ENCODE peak calls at places on chromosomes 7 and 10, in four cellular contexts. D is neural crest cell, E is fibroblast of the aortic adventitia, L is endodermal cell. G is an unnamed sample.

GRCh38 chr10:37975407-37975991 is 948 bp downstream of the ZNF25 start:
- DNase-seq in L (no peak), E (peak; percentile 35), D (no peak), G (peak; percentile 17)

GRCh38 chr10:96034625-96035024 is 8.8 kb upstream of the CCNJ start:
- DNase-seq in L (no peak), E (no peak), D (no peak), G (no peak)

GRCh38 chr7:7014827-7015610 is 167.3 kb upstream of the C1GALT1 start:
- DNase-seq in D (no peak), E (no peak), L (no peak), G (no peak)

GRCh38 chr7:29953735-29954347 is 35.8 kb downstream of the SCRN1 start:
- DNase-seq in L (no peak), E (peak; percentile 86), D (no peak), G (no peak)

GRCh38 chr7:47405921-47406765 is 175.8 kb downstream of the TNS3 start:
- DNase-seq in D (no peak), E (peak; percentile 46), L (peak; percentile 28), G (no peak)

GRCh38 chr7:154440656-154441055 is 388.5 kb downstream of the DPP6 start:
- DNase-seq in L (no peak), E (no peak), D (no peak), G (no peak)

GRCh38 chr10:46544989-46545791 is 11.3 kb downstream of the GPRIN2 start:
- DNase-seq in E (peak; percentile 42), D (no peak), L (peak; percentile 76), G (peak; percentile 56)

GRCh38 chr10:73809061-73809818 is 2.2 kb downstream of the NDST2 start:
- DNase-seq in D (no peak), L (no peak), E (no peak), G (no peak)

GRCh38 chr10:6300106-6300783 is 97.5 kb downstream of the PFKFB3 start:
- DNase-seq in E (peak; percentile 54), L (no peak), D (no peak), G (peak; percentile 43)

GRCh38 chr10:29634764-29635625 is at the start of gene SVIL:
- DNase-seq in D (no peak), E (peak; percentile 81), L (peak; percentile 74), G (peak; percentile 33)

GRCh38 chr10:101774589-101775272 is 1.2 kb downstream of the FGF8 start:
- DNase-seq in E (no peak), L (peak; percentile 83), D (no peak), G (no peak)

DNA sequence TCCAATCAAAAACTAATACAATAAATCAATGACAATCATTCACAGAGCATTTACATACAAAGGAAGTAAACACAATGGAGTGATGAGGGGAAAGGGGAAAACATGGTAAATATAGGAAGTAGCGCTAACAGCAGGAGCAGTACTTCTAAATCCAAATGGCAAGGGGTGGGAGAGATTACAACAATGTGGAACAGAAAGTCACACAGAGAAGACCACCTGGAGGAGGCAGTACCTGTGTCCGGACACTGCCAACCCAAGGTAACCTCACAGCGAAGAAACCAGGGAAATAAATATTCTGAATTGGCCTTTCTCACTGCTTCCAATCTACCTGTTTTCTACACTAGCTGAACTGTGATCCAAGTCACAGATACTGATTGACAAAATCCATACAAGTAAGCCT is 58.2 kb downstream of the ABI1 start:
- DNase-seq in E (no peak), D (no peak), L (peak; percentile 54), G (no peak)
- TF ChIP-seq CTCF in E (no peak), D (no peak), L (peak; percentile 26), G (no peak)

GRCh38 chr7:818031-818699 is 14.1 kb upstream of the SUN1 start:
- DNase-seq in D (no peak), L (no peak), E (peak; percentile 75), G (peak; percentile 70)
- TF ChIP-seq CTCF in D (peak; percentile 58), L (peak; percentile 66), E (peak; percentile 54), G (peak; percentile 77)

GRCh38 chr10:44339218-44339617 is 45.7 kb downstream of the CXCL12 start:
- DNase-seq in L (peak; percentile 61), D (no peak), E (no peak), G (no peak)
- TF ChIP-seq CTCF in L (peak; percentile 56), D (no peak), E (no peak), G (no peak)

GRCh38 chr10:114301177-114301576 is 62.1 kb downstream of the VWA2 start:
- DNase-seq in L (no peak), E (no peak), D (no peak), G (no peak)
- TF ChIP-seq CTCF in L (peak; percentile 40), E (no peak), D (no peak), G (no peak)

DNA sequence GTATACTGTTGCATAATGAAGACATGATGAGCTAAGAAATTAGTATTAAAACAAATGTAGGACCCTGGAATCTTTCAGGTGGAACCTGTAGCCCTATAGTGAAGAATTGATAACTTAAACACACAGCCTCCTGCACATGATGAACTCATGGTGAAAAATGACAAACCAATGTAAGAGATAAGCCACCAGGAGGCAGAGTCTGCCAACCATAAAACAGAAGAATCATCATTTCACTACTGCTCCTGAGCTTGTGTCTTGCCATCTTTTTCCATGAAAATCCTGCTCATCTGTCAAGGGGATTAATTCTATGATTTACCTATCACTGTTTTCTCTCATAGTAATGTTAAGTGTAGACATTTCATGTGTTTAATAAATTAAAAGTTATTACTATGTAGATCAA is 363.9 kb downstream of the MALRD1 start:
- DNase-seq in E (peak; percentile 31), D (no peak), L (peak; percentile 49), G (peak; percentile 1)
- TF ChIP-seq CTCF in E (peak; percentile 31), D (peak; percentile 72), L (peak; percentile 80), G (peak; percentile 65)

GRCh38 chr7:128406147-128406985 is 3.4 kb downstream of the IMPDH1 start:
- DNase-seq in L (peak; percentile 64), D (no peak), E (no peak), G (no peak)
- TF ChIP-seq CTCF in L (no peak), D (no peak), E (no peak), G (no peak)

GRCh38 chr7:127628445-127628844 is 10.5 kb upstream of the PAX4 start:
- DNase-seq in E (peak; percentile 13), D (no peak), L (peak; percentile 86), G (no peak)

GRCh38 chr7:127632276-127632910 is 14.5 kb upstream of the PAX4 start:
- DNase-seq in D (no peak), L (no peak), E (peak; percentile 96), G (peak; percentile 74)

GRCh38 chr7:127629268-127629854 is 11.4 kb upstream of the PAX4 start:
- DNase-seq in E (no peak), D (peak; percentile 9), L (peak; percentile 98), G (no peak)
- TF ChIP-seq CTCF in E (peak; percentile 38), D (peak; percentile 56), L (peak; percentile 89), G (peak; percentile 67)

G was measured in HFFc6.